ENCODE peak calls at places on chromosome 6, in seven cellular contexts. C is AG09309, J is RPMI7951, S is NB4, H is nucleus accumbens, E is amniotic stem cell, G is activated gamma-delta T cell treated with Interleukin-2 at 50 U/mL for 16 hours. O is an unnamed sample.

GRCh38 chr6:139531148-139531547 is 156.7 kb upstream of the CITED2 start:
- DNase-seq in J (peak; percentile 73), G (peak; percentile 58), E (no peak), H (no peak), C (no peak), S (no peak), O (no peak)

GRCh38 chr6:111337715-111338333 is 145.2 kb downstream of the REV3L start:
- DNase-seq in H (no peak), C (no peak), S (no peak), J (no peak), E (no peak), G (no peak), O (no peak)

GRCh38 chr6:21887301-21888185 is 294.0 kb downstream of the SOX4 start:
- DNase-seq in E (no peak), J (peak; percentile 75), C (no peak), G (no peak), H (no peak), S (no peak), O (no peak)

GRCh38 chr6:108395297-108395696 is 100.4 kb downstream of the AFG1L start:
- DNase-seq in G (no peak), J (no peak), C (no peak), E (no peak), H (no peak), S (no peak), O (no peak)

GRCh38 chr6:31666337-31666960 is 569 bp downstream of the CSNK2B start:
- DNase-seq in C (no peak), G (no peak), H (no peak), J (no peak), S (no peak), E (no peak), O (no peak)

GRCh38 chr6:1227600-1227934 is 84.3 kb upstream of the FOXQ1 start:
- DNase-seq in E (no peak), G (no peak), J (no peak), S (no peak), C (no peak), H (no peak), O (no peak)

GRCh38 chr6:41334482-41335023 is 855 bp upstream of the NCR2 start:
- DNase-seq in C (no peak), H (no peak), E (no peak), J (no peak), G (no peak), S (no peak), O (no peak)

GRCh38 chr6:31005249-31006020 is 4.8 kb upstream of the MUC22 start:
- DNase-seq in C (no peak), G (no peak), E (no peak), H (no peak), S (no peak), J (no peak), O (no peak)

GRCh38 chr6:137759624-137760023 is 107.4 kb upstream of the TNFAIP3 start:
- DNase-seq in H (no peak), E (no peak), S (no peak), G (no peak), J (no peak), C (no peak), O (no peak)

GRCh38 chr6:49979584-49979983 is 10.2 kb upstream of the DEFB113 start:
- DNase-seq in E (no peak), J (no peak), S (no peak), C (no peak), H (no peak), G (no peak), O (no peak)